ENCODE peak calls at places on chromosome 11, in ten cellular contexts. G is RWPE1; H is kidney; X is WERI-Rb-1; N is fibroblast of pulmonary artery; A is adrenal gland; F is nephron progenitor cell; Q is activated CD8-positive, alpha-beta T cell treated with anti-CD3 and anti-CD28 coated beads for 36 hours; Y is keratinocyte; Z is fibroblast of the aortic adventitia. M is an unnamed sample.
A peak's percentile ranks its signal among the peaks of the same experiment; 100 is the strongest.

GRCh38 chr11:119100246-119100959 is 1.2 kb downstream of the DPAGT1 start:
- DNase-seq in A (no peak), H (no peak), Q (no peak), Y (no peak), X (no peak), N (peak; percentile 66), Z (peak; percentile 67), F (no peak), G (no peak), M (no peak)

GRCh38 chr11:19537803-19538453 is 174.7 kb upstream of the NAV2 start:
- DNase-seq in Q (no peak), H (no peak), Y (no peak), Z (no peak), N (no peak), G (no peak), F (no peak), X (no peak), A (no peak), M (no peak)

GRCh38 chr11:102345923-102346322 is 1.1 kb upstream of the BIRC2 start:
- DNase-seq in N (peak; percentile 41), F (no peak), H (no peak), Q (no peak), A (no peak), G (peak; percentile 19), Z (peak; percentile 37), Y (no peak), X (no peak), M (no peak)

GRCh38 chr11:134289167-134289566 is 13.0 kb downstream of the GLB1L3 start:
- DNase-seq in Z (no peak), A (no peak), H (no peak), Y (no peak), Q (no peak), X (no peak), N (no peak), F (no peak), G (no peak), M (no peak)

GRCh38 chr11:75347781-75348613 is 3.5 kb downstream of the ARRB1 start:
- DNase-seq in Z (peak; percentile 97), F (no peak), X (peak; percentile 82), G (no peak), H (peak; percentile 63), Q (no peak), A (peak; percentile 31), Y (no peak), N (peak; percentile 89), M (no peak)

GRCh38 chr11:65822760-65823528 is 10.8 kb upstream of the SNX32 start:
- DNase-seq in Y (no peak), Z (no peak), G (no peak), F (no peak), N (no peak), X (no peak), Q (no peak), H (no peak), A (no peak), M (no peak)

GRCh38 chr11:110621826-110622225 is 90.4 kb downstream of the ARHGAP20 start:
- DNase-seq in N (no peak), A (no peak), F (no peak), H (no peak), G (no peak), X (no peak), Y (no peak), Q (no peak), Z (peak; percentile 9), M (no peak)

GRCh38 chr11:13718394-13718793 is 49.9 kb downstream of the FAR1 start:
- DNase-seq in F (no peak), Z (no peak), Y (no peak), A (no peak), G (no peak), N (no peak), H (no peak), Q (no peak), X (no peak), M (no peak)

GRCh38 chr11:117064275-117064674 is 34.0 kb downstream of the SIK3 start:
- DNase-seq in A (no peak), Y (no peak), Q (no peak), G (peak; percentile 26), X (no peak), Z (peak; percentile 76), N (peak; percentile 56), F (no peak), H (no peak), M (no peak)

GRCh38 chr11:116234989-116235567 is 537.7 kb downstream of the BUD13 start:
- DNase-seq in A (no peak), Z (no peak), Q (no peak), Y (no peak), X (no peak), N (no peak), F (no peak), H (no peak), G (no peak), M (no peak)

GRCh38 chr11:8357891-8358566 is 94.4 kb upstream of the LMO1 start:
- DNase-seq in X (no peak), G (no peak), Q (no peak), F (no peak), Y (no peak), N (no peak), H (peak; percentile 35), Z (no peak), A (no peak), M (no peak)

GRCh38 chr11:11579012-11579755 is 42.6 kb downstream of the GALNT18 start:
- DNase-seq in Q (no peak), X (no peak), Z (no peak), A (peak; percentile 24), G (no peak), H (no peak), N (no peak), F (no peak), Y (no peak), M (no peak)

GRCh38 chr11:28708075-28708474 is 599.9 kb downstream of the METTL15 start:
- DNase-seq in Y (no peak), G (no peak), Q (no peak), X (no peak), H (no peak), A (no peak), Z (no peak), N (no peak), F (no peak), M (no peak)

GRCh38 chr11:119686483-119686882 is 42.5 kb downstream of the NECTIN1 start:
- DNase-seq in Q (no peak), X (no peak), G (no peak), H (no peak), A (no peak), Y (no peak), F (no peak), N (no peak), Z (no peak), M (no peak)

GRCh38 chr11:128405693-128406364 is 181.5 kb downstream of the ETS1 start:
- DNase-seq in X (no peak), G (no peak), N (peak; percentile 22), H (no peak), A (no peak), Z (peak; percentile 52), Q (no peak), Y (no peak), F (no peak), M (no peak)

DNA sequence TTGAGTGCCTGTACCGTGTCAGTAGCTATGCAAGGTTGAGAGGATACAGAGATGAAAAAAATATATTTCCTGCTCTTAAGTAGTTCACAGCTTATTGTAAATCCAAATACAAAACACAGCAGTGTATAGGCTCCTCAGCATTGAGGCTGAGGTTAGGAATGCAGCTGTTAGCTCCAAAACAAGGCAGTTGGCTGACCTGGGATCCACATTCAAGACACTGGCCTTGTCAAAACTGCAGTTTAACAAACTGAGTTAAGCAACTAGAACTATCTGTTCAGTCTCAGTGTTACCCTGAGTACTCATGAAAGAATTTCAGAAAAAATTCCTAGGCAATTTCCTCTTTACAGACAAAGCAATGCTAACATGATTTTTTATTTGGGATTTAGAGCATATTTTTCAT is 42.8 kb downstream of the REXO2 start:
- DNase-seq in Y (no peak), G (no peak), Z (peak; percentile 12), X (no peak), N (no peak), F (no peak), Q (no peak), H (no peak), A (no peak), M (no peak)
- TF ChIP-seq CTCF in Y (no peak), G (no peak), Z (no peak), X (no peak), N (no peak), F (no peak), Q (no peak), H (no peak), A (no peak), M (no peak)

DNA sequence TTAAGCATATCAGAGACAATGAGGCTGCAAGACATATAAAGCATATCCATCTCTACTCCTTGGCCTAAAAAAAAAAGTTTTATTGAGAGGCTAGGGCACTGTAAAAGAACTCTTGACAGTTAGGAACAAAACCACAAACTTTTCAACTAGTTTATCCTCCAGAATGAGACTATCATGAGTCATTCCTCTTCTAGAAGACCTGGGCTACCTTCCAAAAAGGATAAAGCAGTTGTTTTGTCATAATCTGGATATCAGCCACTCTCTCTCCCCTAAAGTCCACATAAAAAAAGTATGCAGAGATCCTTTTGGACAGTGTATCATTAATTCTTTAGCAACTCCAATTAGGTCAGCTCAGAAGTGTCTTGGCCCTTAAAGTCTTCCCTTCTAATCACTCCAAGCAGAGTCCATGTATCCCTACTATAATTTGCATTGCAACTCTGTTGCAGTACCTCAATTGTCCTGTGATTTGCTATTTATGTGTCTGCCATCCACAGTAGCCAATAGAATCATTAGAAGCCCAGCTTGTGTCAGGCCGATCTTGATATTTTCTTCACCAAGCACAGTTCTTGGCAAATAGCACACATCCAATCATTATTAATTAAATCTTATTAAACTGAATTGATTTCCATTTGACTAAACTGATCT is 10.4 kb downstream of the OR51T1 start:
- DNase-seq in F (no peak), Q (no peak), H (no peak), A (no peak), X (no peak), Y (no peak), N (peak; percentile 87), Z (peak; percentile 75), G (peak; percentile 34), M (no peak)
- TF ChIP-seq CTCF in F (no peak), Q (no peak), H (no peak), A (no peak), X (no peak), Y (peak; percentile 34), N (peak; percentile 29), Z (peak; percentile 19), G (no peak), M (peak; percentile 24)

DNA sequence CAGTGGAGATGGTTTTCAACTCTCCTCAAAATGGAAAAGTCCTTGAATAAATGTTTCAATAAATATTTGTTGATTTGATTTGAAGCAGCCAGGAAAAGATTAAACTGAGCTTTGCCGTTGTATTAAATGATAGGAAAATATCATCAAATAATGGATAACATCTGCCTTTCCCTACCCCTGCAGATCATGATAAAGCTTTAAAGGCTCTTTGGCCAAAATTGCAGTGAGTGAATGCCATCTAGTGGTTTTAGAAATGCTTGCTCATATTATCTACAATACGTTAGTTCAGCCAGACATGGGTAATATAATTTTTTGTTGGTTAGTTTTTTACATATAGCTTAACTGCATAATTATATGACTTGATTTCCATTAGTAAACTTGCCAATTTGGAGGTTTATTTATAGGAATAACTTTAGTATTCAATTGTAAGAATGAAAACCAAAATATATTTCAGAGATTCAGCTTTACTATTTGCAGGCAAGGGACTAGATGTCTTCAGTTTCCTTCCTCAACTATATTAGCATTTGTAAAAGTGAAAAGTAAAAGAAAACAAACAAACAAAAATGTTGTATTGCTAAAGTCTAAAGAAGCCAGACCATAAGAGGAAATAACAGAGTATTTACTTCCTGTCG is 159.2 kb downstream of the MSANTD4 start:
- DNase-seq in X (no peak), Y (no peak), F (no peak), A (no peak), Z (peak; percentile 76), Q (no peak), N (peak; percentile 75), G (peak; percentile 34), H (no peak), M (no peak)
- TF ChIP-seq CTCF in X (peak; percentile 32), Y (peak; percentile 48), F (peak; percentile 72), A (peak; percentile 58), Z (peak; percentile 66), Q (peak; percentile 68), N (peak; percentile 66), G (peak; percentile 69), H (peak; percentile 59), M (peak; percentile 66)

GRCh38 chr11:6362868-6363678 is 27.2 kb upstream of the SMPD1 start:
- DNase-seq in Z (peak; percentile 85), Q (peak; percentile 85), F (peak; percentile 80), G (peak; percentile 73), N (peak; percentile 88), H (peak; percentile 89), A (peak; percentile 88), Y (peak; percentile 48), X (peak; percentile 88), M (peak; percentile 87)
- TF ChIP-seq CTCF in Z (peak; percentile 98), Q (peak; percentile 74), F (peak; percentile 82), G (peak; percentile 86), N (no peak), H (peak; percentile 90), A (peak; percentile 87), Y (peak; percentile 95), X (peak; percentile 98), M (peak; percentile 61)

M was measured in glutamatergic neuron.